ENCODE peak calls at places on chromosomes 1 and 21, in ten cellular contexts. S is suprapubic skin, R is transverse colon, A is prostate gland, X is H1, Y is spleen, V is HepG2, J is GM12878, H is endothelial cell of umbilical vein, P is breast epithelium. E is an unnamed sample.

GRCh38 chr21:42873096-42873495 is 6.2 kb downstream of the WDR4 start:
- DNase-seq in R (no peak), P (no peak), H (no peak), A (no peak), J (no peak), V (no peak), Y (no peak), X (no peak), S (no peak), E (no peak)

GRCh38 chr1:155706101-155706619 is 17.3 kb downstream of the DAP3 start:
- DNase-seq in Y (no peak), S (no peak), H (no peak), X (no peak), P (no peak), J (no peak), V (no peak), R (no peak), A (no peak), E (no peak)

GRCh38 chr1:21299007-21299406 is 8.7 kb upstream of the ECE1 start:
- DNase-seq in V (no peak), R (peak; percentile 71), H (no peak), S (peak; percentile 55), P (no peak), A (no peak), X (no peak), J (no peak), Y (no peak), E (no peak)

GRCh38 chr1:223732993-223733798 is 20.9 kb downstream of the CAPN2 start:
- DNase-seq in Y (no peak), X (no peak), H (peak; percentile 64), S (no peak), R (no peak), P (no peak), A (no peak), V (peak; percentile 23), J (no peak), E (no peak)

GRCh38 chr1:41361495-41362356 is 492 bp downstream of the FOXO6 start:
- DNase-seq in V (no peak), J (no peak), Y (peak; percentile 90), A (no peak), H (peak; percentile 14), P (no peak), X (peak; percentile 74), S (peak; percentile 74), R (no peak), E (peak; percentile 31)

GRCh38 chr1:170461362-170461761 is 70.6 kb upstream of the GORAB start:
- DNase-seq in P (no peak), V (no peak), J (no peak), H (no peak), A (no peak), S (no peak), X (no peak), Y (no peak), R (no peak), E (no peak)

GRCh38 chr1:106700151-106700550 is 356.3 kb upstream of the PRMT6 start:
- DNase-seq in J (no peak), H (no peak), Y (no peak), V (no peak), X (no peak), S (no peak), A (no peak), P (no peak), R (no peak), E (no peak)

GRCh38 chr1:224503161-224504118 is 68.8 kb upstream of the WDR26 start:
- DNase-seq in V (peak; percentile 38), J (peak; percentile 51), A (peak; percentile 96), H (peak; percentile 93), X (peak; percentile 82), S (peak; percentile 96), R (peak; percentile 90), Y (peak; percentile 88), P (peak; percentile 82), E (peak; percentile 89)

GRCh38 chr1:47229884-47230691 is 1.9 kb downstream of the TAL1 start:
- DNase-seq in V (no peak), J (no peak), H (peak; percentile 46), S (no peak), X (peak; percentile 56), Y (no peak), R (no peak), P (no peak), A (no peak), E (no peak)

GRCh38 chr1:47230692-47231313 is 1.2 kb downstream of the TAL1 start:
- DNase-seq in V (no peak), H (no peak), A (no peak), R (no peak), J (no peak), X (peak; percentile 80), P (no peak), S (no peak), Y (no peak), E (no peak)

GRCh38 chr1:47233165-47233564 is 1.1 kb upstream of the TAL1 start:
- DNase-seq in P (no peak), X (no peak), S (no peak), A (no peak), J (no peak), V (no peak), H (no peak), Y (no peak), R (no peak), E (no peak)

GRCh38 chr1:47231314-47232186 is 475 bp downstream of the TAL1 start:
- DNase-seq in H (peak; percentile 75), S (no peak), J (peak; percentile 1), X (peak; percentile 58), P (no peak), A (no peak), Y (no peak), V (no peak), R (no peak), E (no peak)

DNA sequence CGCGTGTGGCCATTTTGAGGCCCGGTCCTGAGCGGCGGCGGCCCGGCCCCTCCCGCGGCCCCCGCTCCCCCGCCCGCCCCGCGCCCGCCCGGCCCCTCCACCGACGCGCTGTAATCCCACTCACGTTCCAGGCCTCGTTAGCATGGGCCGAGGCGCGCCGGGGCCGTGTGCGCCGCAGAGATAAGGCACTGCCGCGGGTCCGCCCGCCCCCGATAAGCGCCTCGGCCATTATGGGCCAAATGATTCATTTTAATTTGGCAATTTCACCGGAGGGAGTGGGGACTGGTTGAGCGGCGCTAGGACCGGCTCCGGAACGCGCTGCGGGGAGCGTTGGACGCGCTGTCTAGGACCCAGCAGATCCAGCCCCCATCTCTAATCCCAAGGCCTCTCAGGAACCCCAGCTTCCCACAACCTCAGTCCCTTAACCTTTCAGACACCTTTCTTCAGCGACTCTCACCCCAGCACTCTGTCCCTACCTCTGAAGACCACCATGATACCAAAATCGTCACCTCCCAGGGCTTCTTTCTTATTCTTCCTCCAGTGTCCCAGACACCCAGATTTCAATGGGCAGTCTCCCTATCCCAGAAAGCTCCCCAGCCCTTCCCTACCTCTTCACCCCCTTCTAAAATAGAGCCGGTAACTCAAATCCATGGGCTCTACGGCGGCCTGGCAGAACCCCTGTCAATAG is at the start of gene TAL1:
- DNase-seq in A (no peak), Y (no peak), H (peak; percentile 83), X (peak; percentile 66), R (no peak), S (no peak), P (no peak), V (no peak), J (no peak), E (no peak)
- TF ChIP-seq POLR2A in A (no peak), Y (no peak), H (peak; percentile 28), X (no peak), R (no peak), S (no peak), P (no peak), V (no peak), J (no peak), E (no peak)

GRCh38 chr1:9008236-9008635 is 18.0 kb downstream of the SLC2A7 start:
- DNase-seq in Y (no peak), S (no peak), H (no peak), J (no peak), X (no peak), P (no peak), R (peak; percentile 49), A (no peak), V (no peak), E (no peak)

GRCh38 chr1:9006956-9007615 is 19.1 kb downstream of the SLC2A7 start:
- DNase-seq in R (no peak), V (no peak), Y (no peak), X (no peak), S (no peak), P (no peak), H (no peak), J (no peak), A (no peak), E (no peak)

GRCh38 chr1:9013824-9014223 is 12.4 kb downstream of the SLC2A7 start:
- DNase-seq in P (no peak), H (no peak), S (no peak), Y (no peak), X (no peak), V (no peak), A (no peak), R (no peak), J (no peak), E (no peak)

GRCh38 chr1:9010781-9011323 is 15.4 kb downstream of the SLC2A7 start:
- DNase-seq in J (peak; percentile 40), X (no peak), H (no peak), S (no peak), R (peak; percentile 64), V (no peak), P (no peak), Y (no peak), A (no peak), E (no peak)

DNA sequence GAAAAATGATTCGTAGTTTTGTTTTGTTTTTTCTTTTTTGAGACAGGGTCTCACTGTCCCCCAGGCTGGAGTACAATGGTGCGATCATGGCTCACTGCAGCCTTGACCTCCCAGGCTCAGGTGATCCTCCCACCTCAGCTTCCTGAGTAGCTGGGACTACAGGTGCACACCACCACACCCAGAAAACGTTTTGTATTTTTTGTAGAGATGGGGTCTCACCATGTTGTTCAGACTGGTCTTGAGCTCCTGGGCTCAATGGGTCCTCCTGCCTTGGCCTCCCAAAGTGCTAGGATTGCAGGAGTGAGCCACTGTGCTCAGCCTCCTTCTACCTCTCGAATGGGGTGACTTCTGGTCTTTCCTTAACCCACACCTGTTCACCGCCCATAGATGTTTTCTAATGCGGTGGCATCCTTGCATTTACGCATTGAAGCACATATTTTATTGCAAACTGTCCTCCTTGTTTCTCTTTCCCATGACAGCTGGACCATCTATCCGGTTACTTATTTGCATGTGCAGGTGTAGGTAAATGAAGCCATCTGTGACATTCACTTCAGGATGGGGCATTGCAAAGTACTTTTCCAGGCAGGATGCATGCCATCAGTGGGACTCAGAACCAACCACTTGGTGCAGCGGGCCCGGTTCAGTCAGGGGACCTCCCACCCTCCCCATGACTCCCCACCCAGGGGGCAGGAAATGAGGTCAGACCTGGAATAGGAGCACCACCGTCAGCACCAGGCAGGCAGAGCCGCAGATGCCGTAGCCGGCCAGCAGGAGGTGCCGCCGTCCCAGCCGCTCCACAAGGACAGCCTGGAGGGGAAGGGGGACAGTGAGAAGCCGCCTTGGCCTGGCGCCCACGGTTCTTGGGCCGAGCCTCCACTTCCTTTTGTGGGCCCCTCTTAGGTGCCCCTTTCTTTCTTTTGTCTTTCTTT is 16.5 kb downstream of the SLC2A7 start:
- DNase-seq in A (no peak), S (no peak), V (no peak), X (peak; percentile 93), P (no peak), H (peak; percentile 40), Y (peak; percentile 85), J (no peak), R (peak; percentile 47), E (peak; percentile 69)
- TF ChIP-seq POLR2AphosphoS5 in A (no peak), S (no peak), V (no peak), X (peak; percentile 99), P (no peak), H (no peak), Y (no peak), J (peak; percentile 55), R (no peak), E (peak; percentile 93)

GRCh38 chr1:1079408-1080121 is 5.5 kb upstream of the RNF223 start:
- DNase-seq in J (no peak), Y (peak; percentile 83), P (peak; percentile 92), H (peak; percentile 59), X (peak; percentile 82), R (peak; percentile 70), A (no peak), V (peak; percentile 79), S (peak; percentile 74), E (peak; percentile 68)
- TF ChIP-seq POLR2A in J (peak; percentile 63), Y (no peak), P (no peak), H (no peak), X (peak; percentile 21), R (no peak), A (peak; percentile 24), V (peak; percentile 31), S (no peak), E (no peak)

DNA sequence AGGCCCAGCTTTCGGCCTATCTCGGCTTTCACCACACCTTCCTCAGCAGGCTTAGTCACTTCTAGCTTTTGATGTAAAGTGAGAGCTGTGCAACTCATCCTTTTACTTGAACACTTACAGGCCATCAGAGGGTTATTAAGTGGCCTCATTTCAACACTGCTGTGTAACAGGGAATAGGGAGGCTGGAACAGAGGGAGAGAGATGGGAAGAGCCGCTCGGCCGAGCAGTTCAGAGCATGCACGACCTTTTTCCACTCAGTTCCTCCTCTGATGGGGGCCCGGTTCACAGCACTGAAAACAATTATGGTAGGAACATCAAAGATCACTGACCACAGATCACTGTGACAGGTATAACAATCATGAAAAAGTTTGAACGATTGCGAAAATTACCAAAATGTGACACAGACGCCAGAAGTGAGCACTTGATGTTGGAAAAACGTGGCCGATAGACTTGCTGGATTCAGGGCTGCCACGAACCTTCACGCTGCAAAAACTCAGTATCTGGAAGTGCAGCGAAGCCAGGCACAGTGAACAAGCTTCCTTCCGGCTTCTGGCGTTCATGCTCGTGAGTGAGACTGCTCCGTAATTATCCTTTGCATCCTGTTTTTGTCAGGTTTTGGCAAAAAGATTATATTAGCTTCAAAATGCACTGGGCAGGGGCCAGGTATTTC is 28.6 kb downstream of the AGPAT3 start:
- DNase-seq in Y (peak; percentile 79), V (no peak), A (no peak), S (no peak), R (no peak), H (peak; percentile 88), J (no peak), X (no peak), P (no peak), E (no peak)
- TF ChIP-seq POLR2AphosphoS5 in Y (peak; percentile 68), V (no peak), A (no peak), S (no peak), R (no peak), H (peak; percentile 56), J (no peak), X (no peak), P (no peak), E (no peak)